ENCODE peak calls at places on chromosomes 1 and 21, in ten cellular contexts. Q is left cardiac atrium; K is COLO829; W is myocyte; V is H7; F is fibroblast of lung; P is stimulated activated CD4-positive, alpha-beta T cell treated with anti-CD3 and anti-CD28 coated beads, Interleukin-2, amount 100 ng/mL, for 4 hours; N is MCF 10A; J is pancreas; I is H54. G is an unnamed sample.

GRCh38 chr1:207173396-207173795 is 69.4 kb downstream of the C4BPA start:
- DNase-seq in Q (no peak), K (peak; percentile 62), W (no peak), V (no peak), F (no peak), P (no peak), N (no peak), J (no peak), I (no peak), G (no peak)

GRCh38 chr21:46051379-46051770 is 46.5 kb upstream of the COL6A2 start:
- DNase-seq in Q (no peak), K (no peak), W (no peak), V (peak; percentile 12), F (no peak), P (no peak), N (no peak), J (no peak), I (no peak), G (no peak)

GRCh38 chr1:111930356-111930755 is 59.1 kb downstream of the KCND3 start:
- DNase-seq in Q (no peak), K (no peak), W (no peak), V (no peak), F (no peak), P (no peak), N (no peak), J (no peak), I (no peak), G (no peak)

GRCh38 chr1:87226341-87226760 is 102.3 kb upstream of the LMO4 start:
- DNase-seq in Q (peak; percentile 84), K (peak; percentile 77), W (peak; percentile 92), V (peak; percentile 43), F (peak; percentile 100), P (no peak), N (peak; percentile 85), J (no peak), I (peak; percentile 78), G (peak; percentile 99)

GRCh38 chr1:13967707-13968106 is 267.7 kb downstream of the PRDM2 start:
- DNase-seq in Q (no peak), K (no peak), W (no peak), V (no peak), F (no peak), P (no peak), N (no peak), J (no peak), I (no peak), G (no peak)

GRCh38 chr1:11563560-11564069 is 84.7 kb downstream of the DISP3 start:
- DNase-seq in Q (no peak), K (no peak), W (peak; percentile 76), V (peak; percentile 75), F (peak; percentile 6), P (no peak), N (peak; percentile 9), J (no peak), I (no peak), G (no peak)

GRCh38 chr1:227729881-227730629 is 5.0 kb downstream of the JMJD4 start:
- DNase-seq in Q (no peak), K (peak; percentile 71), W (peak; percentile 58), V (peak; percentile 92), F (peak; percentile 54), P (no peak), N (peak; percentile 71), J (peak; percentile 63), I (peak; percentile 81), G (peak; percentile 57)

GRCh38 chr1:44033041-44033575 is 1.8 kb upstream of the SLC6A9 start:
- DNase-seq in Q (no peak), K (no peak), W (no peak), V (no peak), F (no peak), P (no peak), N (no peak), J (no peak), I (no peak), G (no peak)

GRCh38 chr1:92933459-92933858 is 27.8 kb downstream of the DIPK1A start:
- DNase-seq in Q (no peak), K (no peak), W (no peak), V (no peak), F (peak; percentile 64), P (no peak), N (no peak), J (no peak), I (no peak), G (peak; percentile 91)

GRCh38 chr1:243963566-243963965 is 87.5 kb upstream of the ZBTB18 start:
- DNase-seq in Q (no peak), K (no peak), W (no peak), V (no peak), F (no peak), P (no peak), N (peak; percentile 84), J (no peak), I (no peak), G (peak; percentile 48)

GRCh38 chr21:39562791-39563770 is 49.7 kb upstream of the B3GALT5 start:
- DNase-seq in Q (no peak), K (no peak), W (peak; percentile 20), V (no peak), F (no peak), P (no peak), N (no peak), J (no peak), I (no peak), G (no peak)

GRCh38 chr1:187691439-187691838 is 862.7 kb downstream of the PLA2G4A start:
- DNase-seq in Q (no peak), K (peak; percentile 44), W (no peak), V (no peak), F (peak; percentile 99), P (no peak), N (peak; percentile 98), J (no peak), I (peak; percentile 35), G (peak; percentile 94)

GRCh38 chr1:156151093-156151688 is 2.2 kb upstream of the SEMA4A start:
- DNase-seq in Q (no peak), K (no peak), W (peak; percentile 67), V (no peak), F (peak; percentile 29), P (no peak), N (peak; percentile 60), J (no peak), I (no peak), G (peak; percentile 73)

GRCh38 chr21:15669247-15669646 is 60.5 kb upstream of the USP25 start:
- DNase-seq in Q (no peak), K (no peak), W (no peak), V (no peak), F (peak; percentile 53), P (no peak), N (peak; percentile 59), J (no peak), I (no peak), G (peak; percentile 82)

GRCh38 chr1:23801338-23801748 is 789 bp upstream of the GALE start:
- DNase-seq in Q (no peak), K (no peak), W (no peak), V (peak; percentile 80), F (no peak), P (no peak), N (peak; percentile 39), J (peak; percentile 79), I (no peak), G (no peak)

GRCh38 chr21:44845418-44846200 is 27.7 kb upstream of the SUMO3 start:
- DNase-seq in Q (peak; percentile 85), K (peak; percentile 19), W (peak; percentile 71), V (peak; percentile 98), F (peak; percentile 53), P (peak; percentile 21), N (peak; percentile 63), J (no peak), I (no peak), G (peak; percentile 63)

GRCh38 chr1:46187106-46187869 is 10.9 kb downstream of the POMGNT1 start:
- DNase-seq in Q (no peak), K (no peak), W (no peak), V (no peak), F (no peak), P (no peak), N (no peak), J (no peak), I (no peak), G (no peak)

GRCh38 chr1:235441159-235441685 is 63.0 kb downstream of the B3GALNT2 start:
- DNase-seq in Q (no peak), K (no peak), W (no peak), V (no peak), F (no peak), P (no peak), N (no peak), J (no peak), I (no peak), G (no peak)

GRCh38 chr21:42140196-42140934 is 69.2 kb downstream of the UMODL1 start:
- DNase-seq in Q (no peak), K (no peak), W (no peak), V (no peak), F (no peak), P (no peak), N (no peak), J (peak; percentile 19), I (no peak), G (no peak)

GRCh38 chr1:36675106-36675505 is 192.4 kb upstream of the CSF3R start:
- DNase-seq in Q (no peak), K (no peak), W (no peak), V (no peak), F (no peak), P (no peak), N (no peak), J (no peak), I (no peak), G (no peak)

GRCh38 chr1:159598196-159598595 is 10.6 kb downstream of the APCS start:
- DNase-seq in Q (no peak), K (peak; percentile 6), W (peak; percentile 34), V (no peak), F (peak; percentile 98), P (no peak), N (peak; percentile 91), J (no peak), I (peak; percentile 43), G (peak; percentile 98)

GRCh38 chr1:21619041-21619947 is 49.9 kb downstream of the RAP1GAP start:
- DNase-seq in Q (no peak), K (no peak), W (no peak), V (peak; percentile 85), F (no peak), P (no peak), N (no peak), J (peak; percentile 86), I (no peak), G (no peak)

GRCh38 chr1:204323887-204324286 is 35.8 kb downstream of the PLEKHA6 start:
- DNase-seq in Q (no peak), K (no peak), W (no peak), V (no peak), F (peak; percentile 77), P (no peak), N (peak; percentile 81), J (no peak), I (peak; percentile 29), G (peak; percentile 80)

GRCh38 chr1:66353207-66353606 is 180.7 kb upstream of the SGIP1 start:
- DNase-seq in Q (no peak), K (no peak), W (no peak), V (no peak), F (no peak), P (no peak), N (no peak), J (no peak), I (no peak), G (no peak)

GRCh38 chr1:96684737-96685136 is 36.8 kb upstream of the PTBP2 start:
- DNase-seq in Q (no peak), K (no peak), W (no peak), V (no peak), F (no peak), P (no peak), N (no peak), J (no peak), I (no peak), G (no peak)

GRCh38 chr1:41509270-41509671 is 24.8 kb upstream of the EDN2 start:
- DNase-seq in Q (no peak), K (no peak), W (no peak), V (no peak), F (no peak), P (no peak), N (no peak), J (peak; percentile 35), I (no peak), G (no peak)

GRCh38 chr1:202858789-202859414 is 30.0 kb downstream of the RABIF start:
- DNase-seq in Q (peak; percentile 48), K (no peak), W (peak; percentile 17), V (no peak), F (no peak), P (no peak), N (no peak), J (peak; percentile 63), I (no peak), G (no peak)

GRCh38 chr1:207966521-207966920 is 55.6 kb upstream of the CD34 start:
- DNase-seq in Q (no peak), K (no peak), W (no peak), V (no peak), F (peak; percentile 43), P (no peak), N (no peak), J (no peak), I (no peak), G (peak; percentile 13)